ENCODE peak calls at places on chromosomes 12 and 14, in four cellular contexts. P, Q, Z and A are unnamed samples.

GRCh38 chr12:75315518-75315917 is 14.6 kb downstream of the CAPS2 start:
- DNase-seq in P (no peak), Q (no peak), Z (no peak), A (no peak)

GRCh38 chr14:54338696-54339317 is 58.0 kb upstream of the CDKN3 start:
- DNase-seq in P (peak), Q (no peak), Z (no peak), A (no peak)

GRCh38 chr14:49310298-49310697 is 275.9 kb downstream of the RPS29 start:
- DNase-seq in P (no peak), Q (no peak), Z (no peak), A (no peak)

GRCh38 chr12:53683983-53684382 is 8.1 kb upstream of the ATP5MC2 start:
- DNase-seq in P (no peak), Q (no peak), Z (no peak), A (no peak)

GRCh38 chr12:10119072-10119471 is 10.9 kb downstream of the CLEC7A start:
- DNase-seq in P (no peak), Q (no peak), Z (no peak), A (no peak)

GRCh38 chr12:129903956-129904769 is at the start of gene TMEM132D:
- DNase-seq in P (no peak), Q (no peak), Z (no peak), A (no peak)

GRCh38 chr12:47281667-47282171 is 202.0 kb upstream of the AMIGO2 start:
- DNase-seq in P (no peak), Q (no peak), Z (peak), A (no peak)

GRCh38 chr12:113700943-113701342 is 229.3 kb upstream of the LHX5 start:
- DNase-seq in P (no peak), Q (no peak), Z (no peak), A (peak)

GRCh38 chr12:107400686-107401447 is 284.7 kb upstream of the PWP1 start:
- DNase-seq in P (no peak), Q (no peak), Z (no peak), A (no peak)

GRCh38 chr12:124833693-124834122 is 30.0 kb downstream of the SCARB1 start:
- DNase-seq in P (no peak), Q (no peak), Z (no peak), A (peak)

GRCh38 chr12:55822228-55822627 is 4.4 kb downstream of the ORMDL2 start:
- DNase-seq in P (peak), Q (peak), Z (no peak), A (no peak)

GRCh38 chr14:64704145-64704742 is at the start of gene PLEKHG3:
- DNase-seq in P (peak), Q (peak), Z (peak), A (peak)

GRCh38 chr14:91354221-91354916 is 63.3 kb downstream of the CCDC88C start:
- DNase-seq in P (no peak), Q (no peak), Z (no peak), A (no peak)

GRCh38 chr12:117098361-117099217 is 627 bp downstream of the TESC start:
- DNase-seq in P (peak), Q (no peak), Z (peak), A (peak)

GRCh38 chr12:42326466-42327226 is 679 bp downstream of the PPHLN1 start:
- DNase-seq in P (no peak), Q (peak), Z (peak), A (no peak)

GRCh38 chr12:78421011-78421410 is 443.6 kb upstream of the SYT1 start:
- DNase-seq in P (no peak), Q (no peak), Z (no peak), A (no peak)

GRCh38 chr14:21913759-21914158 is 240.1 kb upstream of the OR4E1 start:
- DNase-seq in P (peak), Q (peak), Z (peak), A (peak)

GRCh38 chr12:71865166-71865713 is 25.7 kb downstream of the TBC1D15 start:
- DNase-seq in P (no peak), Q (no peak), Z (no peak), A (no peak)

GRCh38 chr14:94548999-94549985 is 11.9 kb upstream of the SERPINA4 start:
- DNase-seq in P (peak), Q (peak), Z (peak), A (peak)

GRCh38 chr12:50985322-50985721 is 33.0 kb downstream of the HIGD1C start:
- DNase-seq in P (no peak), Q (peak), Z (no peak), A (no peak)

GRCh38 chr12:105843989-105844768 is 294.6 kb downstream of the NUAK1 start:
- DNase-seq in P (no peak), Q (no peak), Z (peak), A (no peak)

GRCh38 chr14:104112609-104113571 is 25.5 kb upstream of the KIF26A start:
- DNase-seq in P (no peak), Q (no peak), Z (no peak), A (peak)

GRCh38 chr14:50311337-50311973 is 574 bp downstream of the L2HGDH start:
- DNase-seq in P (peak), Q (peak), Z (no peak), A (no peak)

GRCh38 chr14:50311974-50312733 is at the start of the genes DMAC2L and L2HGDH:
- DNase-seq in P (peak), Q (peak), Z (peak), A (peak)

GRCh38 chr14:50308363-50308762 is 3.7 kb downstream of the L2HGDH start:
- DNase-seq in P (no peak), Q (peak), Z (no peak), A (no peak)

GRCh38 chr14:50310445-50310844 is 1.6 kb downstream of the L2HGDH start:
- DNase-seq in P (no peak), Q (no peak), Z (no peak), A (no peak)

DNA sequence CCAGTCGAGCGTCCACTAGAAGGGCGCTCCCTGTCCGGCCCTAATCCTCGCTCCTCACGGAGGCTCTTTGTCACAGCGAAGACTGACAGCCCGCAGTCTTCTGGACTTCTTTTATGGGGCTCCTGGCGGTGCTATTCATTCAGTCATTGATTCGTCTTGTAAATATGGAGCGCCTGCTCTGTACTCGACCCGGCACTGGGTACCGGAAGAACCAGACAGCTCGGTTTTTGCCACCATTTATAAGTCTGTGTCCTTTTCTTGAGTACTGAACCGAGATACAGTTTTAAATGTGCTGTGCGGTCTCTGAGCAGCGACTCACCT is 570 bp downstream of the DMAC2L start:
- DNase-seq in P (no peak), Q (peak), Z (no peak), A (no peak)
- TF ChIP-seq JUN in P (no peak), Q (no peak), Z (no peak), A (no peak)

GRCh38 chr12:19306366-19306765 is 132.9 kb upstream of the AEBP2 start:
- DNase-seq in P (no peak), Q (no peak), Z (no peak), A (no peak)
- TF ChIP-seq CHD2 in P (no peak), Q (no peak), Z (no peak), A (no peak)

GRCh38 chr14:74973905-74974363 is 18.5 kb upstream of the PGF start:
- DNase-seq in P (no peak), Q (peak), Z (no peak), A (no peak)
- H3K27ac ChIP-seq in P (no peak), Q (no peak), Z (no peak), A (no peak)

GRCh38 chr14:105328678-105329390 is 14.3 kb downstream of the PACS2 start:
- DNase-seq in P (no peak), Q (no peak), Z (no peak), A (no peak)
- TF ChIP-seq JUN in P (no peak), Q (no peak), Z (no peak), A (no peak)

GRCh38 chr12:88904705-88905104 is 324.4 kb upstream of the KITLG start:
- DNase-seq in P (no peak), Q (peak), Z (no peak), A (no peak)

GRCh38 chr12:88897723-88898122 is 317.5 kb upstream of the KITLG start:
- DNase-seq in P (no peak), Q (no peak), Z (no peak), A (no peak)

GRCh38 chr12:88908345-88908744 is 328.1 kb upstream of the KITLG start:
- DNase-seq in P (no peak), Q (no peak), Z (no peak), A (no peak)

GRCh38 chr12:88903333-88903732 is 323.1 kb upstream of the KITLG start:
- DNase-seq in P (no peak), Q (no peak), Z (no peak), A (no peak)
- TF ChIP-seq CHD2 in P (no peak), Q (no peak), Z (no peak), A (no peak)

GRCh38 chr12:3869448-3869847 is 3.8 kb downstream of the PARP11 start:
- DNase-seq in P (no peak), Q (no peak), Z (no peak), A (no peak)

GRCh38 chr12:3869860-3870259 is 3.3 kb downstream of the PARP11 start:
- DNase-seq in P (no peak), Q (no peak), Z (no peak), A (no peak)

DNA sequence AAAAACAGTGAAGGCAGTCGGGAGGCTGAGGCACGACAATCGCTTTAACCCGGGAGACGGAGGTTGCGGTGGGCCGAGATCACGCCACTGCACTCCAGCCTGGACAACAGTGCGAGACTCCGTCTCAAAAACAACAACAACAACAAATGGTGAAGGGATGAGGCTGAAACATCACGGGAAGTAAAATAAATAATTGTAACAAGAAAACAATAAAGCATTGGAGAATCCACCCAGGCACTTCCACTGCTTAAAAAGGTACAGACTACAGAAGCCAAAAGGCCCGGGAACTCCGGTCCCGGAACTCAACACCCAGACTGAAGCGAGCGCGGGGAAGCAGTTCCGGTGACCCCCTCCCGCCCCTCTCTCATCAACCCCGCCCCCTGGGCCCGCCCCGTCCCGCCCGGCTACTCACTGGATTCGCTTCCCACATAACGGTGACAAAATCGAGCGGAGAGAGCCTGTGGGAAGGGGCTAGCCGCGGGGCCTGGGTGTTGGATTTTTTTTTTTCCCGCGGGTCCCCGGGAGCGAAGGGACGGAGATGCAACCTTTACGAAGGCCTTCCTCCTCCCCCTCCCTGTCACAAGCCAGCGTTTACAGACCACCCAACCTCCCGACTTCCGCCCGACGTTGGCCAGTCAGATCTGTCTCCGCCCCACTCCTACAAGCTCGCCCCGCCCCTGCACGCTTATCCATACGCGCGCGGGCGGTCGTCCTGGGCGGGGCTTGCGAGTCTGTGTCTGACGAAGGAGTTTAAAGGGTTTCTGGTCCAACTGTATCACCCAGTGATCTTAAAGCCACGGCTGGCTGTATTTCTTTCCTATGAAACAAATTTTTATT is at the start of gene PARP11:
- DNase-seq in P (peak), Q (peak), Z (peak), A (peak)
- H3K27ac ChIP-seq in P (peak), Q (peak), Z (peak), A (peak)

GRCh38 chr12:2667716-2668440 is 126.9 kb upstream of the FKBP4 start:
- DNase-seq in P (no peak), Q (no peak), Z (no peak), A (no peak)

GRCh38 chr12:2666411-2666810 is 128.4 kb upstream of the FKBP4 start:
- DNase-seq in P (no peak), Q (no peak), Z (no peak), A (no peak)

GRCh38 chr12:2669560-2669959 is 125.2 kb upstream of the FKBP4 start:
- DNase-seq in P (no peak), Q (no peak), Z (no peak), A (no peak)

GRCh38 chr12:2666846-2667245 is 127.9 kb upstream of the FKBP4 start:
- DNase-seq in P (no peak), Q (no peak), Z (no peak), A (no peak)

DNA sequence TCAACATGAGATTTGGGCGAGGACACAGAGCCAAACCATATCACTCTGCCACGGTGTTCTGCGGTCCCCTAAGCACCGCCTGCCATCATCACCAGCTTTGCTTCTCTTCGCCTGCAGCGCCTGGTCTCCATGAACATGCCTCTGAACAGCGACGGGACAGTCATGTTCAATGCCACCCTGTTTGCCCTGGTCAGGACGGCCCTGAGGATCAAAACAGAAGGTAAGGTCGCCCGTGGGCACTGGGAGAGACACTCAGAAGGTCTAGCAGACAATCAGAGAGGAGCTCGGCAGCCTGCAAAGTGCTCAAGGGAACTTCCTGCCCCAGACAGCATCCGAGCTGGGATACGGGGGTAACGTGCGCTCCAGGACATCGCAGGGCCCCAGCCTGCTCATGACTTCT is 126.0 kb upstream of the FKBP4 start:
- DNase-seq in P (no peak), Q (no peak), Z (no peak), A (no peak)
- TF ChIP-seq JUN in P (no peak), Q (no peak), Z (no peak), A (no peak)

GRCh38 chr12:93087836-93088610 is 158.9 kb upstream of the EEA1 start:
- DNase-seq in P (no peak), Q (no peak), Z (no peak), A (no peak)

GRCh38 chr12:93090768-93091172 is 161.7 kb upstream of the EEA1 start:
- DNase-seq in P (peak), Q (no peak), Z (no peak), A (no peak)

GRCh38 chr12:93092559-93092945 is 163.5 kb upstream of the EEA1 start:
- DNase-seq in P (no peak), Q (no peak), Z (no peak), A (no peak)

GRCh38 chr12:93091851-93092558 is 162.9 kb upstream of the EEA1 start:
- DNase-seq in P (no peak), Q (no peak), Z (no peak), A (no peak)

GRCh38 chr12:93089805-93090569 is 160.9 kb upstream of the EEA1 start:
- DNase-seq in P (peak), Q (no peak), Z (peak), A (no peak)
- TF ChIP-seq CHD2 in P (no peak), Q (no peak), Z (no peak), A (no peak)

DNA sequence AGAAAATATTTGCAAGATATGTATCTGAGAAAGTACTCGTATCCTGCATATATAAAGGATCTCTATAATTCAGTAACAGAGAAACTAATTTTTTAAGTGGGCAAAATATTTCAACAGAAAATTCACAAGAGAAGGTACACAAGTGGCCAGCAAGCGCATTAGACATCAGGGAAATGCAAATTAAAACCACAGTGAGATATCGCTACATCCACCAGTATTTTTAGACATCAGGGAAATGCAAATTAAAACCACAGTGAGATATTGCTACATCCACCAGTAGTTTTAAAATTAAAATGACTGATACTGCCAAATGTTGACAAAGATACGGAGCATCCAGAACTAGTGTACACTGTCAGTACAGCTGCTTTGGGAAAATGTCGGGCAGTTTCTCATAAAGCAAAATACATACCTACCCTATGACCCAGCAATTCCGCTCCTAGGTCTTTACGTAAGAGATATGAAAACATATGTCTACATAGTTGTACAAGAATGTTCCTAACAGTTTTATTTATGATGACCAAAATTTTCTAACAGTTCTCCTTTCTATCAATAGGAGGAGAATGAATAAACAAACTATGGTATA is 2.8 kb upstream of the KCNK13 start:
- DNase-seq in P (no peak), Q (no peak), Z (no peak), A (no peak)
- H3K27ac ChIP-seq in P (no peak), Q (no peak), Z (no peak), A (no peak)